ENCODE peak calls at places on chromosomes 16 and 17, in four cellular contexts. P is NCI-H1105 treated with DMSO at 0.1 percent for 48 hours; L is ACHN; Z is stimulated activated CD4-positive, alpha-beta T cell treated with anti-CD3 and anti-CD28 coated beads, Interleukin-15, amount 100 ng/mL, for 1 hour. S is an unnamed sample.

GRCh38 chr17:72445055-72445991 is 324.5 kb downstream of the SOX9 start:
- DNase-seq in Z (no peak), L (no peak), P (no peak), S (peak)

GRCh38 chr17:39775075-39775474 is 37.3 kb downstream of the GRB7 start:
- DNase-seq in P (no peak), L (no peak), Z (no peak), S (no peak)

GRCh38 chr16:3810198-3810664 is 70.3 kb downstream of the CREBBP start:
- DNase-seq in P (no peak), Z (no peak), L (no peak), S (no peak)

GRCh38 chr17:28973414-28973813 is 22.1 kb upstream of the PHF12 start:
- DNase-seq in P (peak), L (no peak), Z (no peak), S (peak)

GRCh38 chr17:47189732-47190621 is 882 bp upstream of the CDC27 start:
- DNase-seq in P (no peak), L (no peak), Z (no peak), S (no peak)

GRCh38 chr17:68777856-68778694 is 176.9 kb upstream of the FAM20A start:
- DNase-seq in L (no peak), Z (no peak), P (peak), S (peak)

GRCh38 chr17:77002103-77003045 is 134.2 kb downstream of the MGAT5B start:
- DNase-seq in P (no peak), L (peak), Z (no peak), S (peak)

GRCh38 chr16:2195316-2196161 is 866 bp downstream of the CASKIN1 start:
- DNase-seq in L (no peak), Z (no peak), P (no peak), S (no peak)

GRCh38 chr16:50246299-50247122 is 19.8 kb upstream of the ADCY7 start:
- DNase-seq in L (no peak), Z (no peak), P (no peak), S (no peak)